ENCODE peak calls at places on chromosomes 7 and 10, in six cellular contexts. One of them, this sample, is unnamed.

GRCh38 chr10:23581906-23582305 is 143.0 kb downstream of the OTUD1 start:
- DNase-seq in PC-9: no peak
- DNase-seq in astrocyte: no peak
- DNase-seq in BE2C: no peak
- DNase-seq in astrocyte of the spinal cord: no peak
- DNase-seq in adrenal gland: no peak
- DNase-seq in this sample: no peak

GRCh38 chr10:114151486-114151885 is 22.5 kb downstream of the CCDC186 start:
- DNase-seq in BE2C: no peak
- DNase-seq in astrocyte of the spinal cord: peak
- DNase-seq in adrenal gland: no peak
- DNase-seq in astrocyte: peak
- DNase-seq in PC-9: peak
- DNase-seq in this sample: no peak

GRCh38 chr10:13218878-13219277 is 15.3 kb downstream of the UCMA start:
- DNase-seq in BE2C: no peak
- DNase-seq in PC-9: no peak
- DNase-seq in astrocyte of the spinal cord: no peak
- DNase-seq in astrocyte: no peak
- DNase-seq in adrenal gland: no peak
- DNase-seq in this sample: no peak

GRCh38 chr7:99372275-99373085 is 2.0 kb upstream of the ARPC1B start:
- DNase-seq in astrocyte: no peak
- DNase-seq in PC-9: peak
- DNase-seq in BE2C: no peak
- DNase-seq in adrenal gland: no peak
- DNase-seq in astrocyte of the spinal cord: no peak
- DNase-seq in this sample: no peak

GRCh38 chr10:71234017-71234894 is 21.9 kb downstream of the UNC5B start:
- DNase-seq in adrenal gland: no peak
- DNase-seq in BE2C: peak
- DNase-seq in astrocyte: no peak
- DNase-seq in astrocyte of the spinal cord: no peak
- DNase-seq in PC-9: no peak
- DNase-seq in this sample: no peak

GRCh38 chr7:32588657-32589056 is 93.4 kb downstream of the AVL9 start:
- DNase-seq in PC-9: no peak
- DNase-seq in astrocyte of the spinal cord: peak
- DNase-seq in astrocyte: peak
- DNase-seq in adrenal gland: no peak
- DNase-seq in BE2C: no peak
- DNase-seq in this sample: no peak

GRCh38 chr10:125661942-125662515 is 20.9 kb downstream of the TEX36 start:
- DNase-seq in adrenal gland: no peak
- DNase-seq in astrocyte of the spinal cord: peak
- DNase-seq in PC-9: peak
- DNase-seq in BE2C: no peak
- DNase-seq in astrocyte: peak
- DNase-seq in this sample: no peak

GRCh38 chr7:87448427-87448826 is 27.1 kb downstream of the ABCB4 start:
- DNase-seq in astrocyte: no peak
- DNase-seq in adrenal gland: no peak
- DNase-seq in BE2C: peak
- DNase-seq in astrocyte of the spinal cord: no peak
- DNase-seq in PC-9: no peak
- DNase-seq in this sample: no peak

GRCh38 chr7:74092964-74093339 is 9.3 kb downstream of the LIMK1 start:
- DNase-seq in astrocyte of the spinal cord: peak
- DNase-seq in BE2C: peak
- DNase-seq in PC-9: no peak
- DNase-seq in adrenal gland: no peak
- DNase-seq in astrocyte: no peak
- DNase-seq in this sample: no peak

GRCh38 chr10:61284222-61284890 is 168.8 kb downstream of the TMEM26 start:
- DNase-seq in adrenal gland: peak
- DNase-seq in astrocyte: peak
- DNase-seq in BE2C: no peak
- DNase-seq in astrocyte of the spinal cord: peak
- DNase-seq in PC-9: peak
- DNase-seq in this sample: no peak

GRCh38 chr7:157949711-157950110 is 612.9 kb downstream of the DNAJB6 start:
- DNase-seq in astrocyte of the spinal cord: peak
- DNase-seq in astrocyte: peak
- DNase-seq in BE2C: no peak
- DNase-seq in PC-9: no peak
- DNase-seq in adrenal gland: no peak
- DNase-seq in this sample: no peak

GRCh38 chr10:88707429-88708110 is 1.5 kb downstream of the LIPK start:
- DNase-seq in BE2C: no peak
- DNase-seq in astrocyte: peak
- DNase-seq in adrenal gland: no peak
- DNase-seq in astrocyte of the spinal cord: peak
- DNase-seq in PC-9: peak
- DNase-seq in this sample: no peak

GRCh38 chr10:118264252-118264651 is 77.9 kb downstream of the FAM204A start:
- DNase-seq in astrocyte: no peak
- DNase-seq in astrocyte of the spinal cord: no peak
- DNase-seq in PC-9: no peak
- DNase-seq in adrenal gland: no peak
- DNase-seq in BE2C: no peak
- DNase-seq in this sample: no peak

GRCh38 chr7:134477954-134478353 is 19.1 kb upstream of the AKR1B1 start:
- DNase-seq in adrenal gland: no peak
- DNase-seq in BE2C: no peak
- DNase-seq in astrocyte of the spinal cord: no peak
- DNase-seq in PC-9: no peak
- DNase-seq in astrocyte: peak
- DNase-seq in this sample: no peak

GRCh38 chr7:134481167-134481566 is 22.3 kb upstream of the AKR1B1 start:
- DNase-seq in astrocyte: no peak
- DNase-seq in PC-9: no peak
- DNase-seq in astrocyte of the spinal cord: no peak
- DNase-seq in BE2C: no peak
- DNase-seq in adrenal gland: no peak
- DNase-seq in this sample: no peak

GRCh38 chr7:134480202-134480601 is 21.3 kb upstream of the AKR1B1 start:
- DNase-seq in PC-9: no peak
- DNase-seq in astrocyte: no peak
- DNase-seq in adrenal gland: no peak
- DNase-seq in astrocyte of the spinal cord: no peak
- DNase-seq in BE2C: no peak
- DNase-seq in this sample: no peak

GRCh38 chr7:134480730-134481129 is 21.8 kb upstream of the AKR1B1 start:
- DNase-seq in adrenal gland: peak
- DNase-seq in BE2C: no peak
- DNase-seq in astrocyte: peak
- DNase-seq in astrocyte of the spinal cord: peak
- DNase-seq in PC-9: peak
- DNase-seq in this sample: no peak

DNA sequence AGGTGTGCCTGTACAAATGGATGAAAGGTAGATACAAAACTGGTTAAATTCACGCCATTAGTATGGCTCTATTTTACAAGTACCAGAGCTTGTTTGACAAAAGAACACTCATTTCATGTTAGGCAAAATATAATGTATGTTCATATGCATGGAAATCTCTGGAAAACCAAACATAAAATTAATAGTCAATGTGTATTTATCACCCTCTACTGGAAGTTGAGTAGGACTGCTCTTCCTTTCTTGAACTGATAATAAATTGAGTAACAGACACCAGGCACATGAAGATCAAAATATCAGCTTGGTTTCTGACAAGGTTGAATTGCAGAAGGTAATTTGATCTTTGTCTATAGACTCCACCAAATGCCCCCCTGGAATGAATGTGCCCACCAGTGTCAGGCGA is 19.8 kb upstream of the AKR1B1 start:
- DNase-seq in astrocyte of the spinal cord: no peak
- DNase-seq in PC-9: no peak
- DNase-seq in adrenal gland: no peak
- DNase-seq in astrocyte: no peak
- DNase-seq in BE2C: no peak
- DNase-seq in this sample: no peak
- TF ChIP-seq CTCF in astrocyte of the spinal cord: peak
- TF ChIP-seq CTCF in PC-9: peak
- TF ChIP-seq CTCF in adrenal gland: no peak
- TF ChIP-seq CTCF in astrocyte: peak
- TF ChIP-seq CTCF in BE2C: no peak
- TF ChIP-seq CTCF in this sample: no peak

DNA sequence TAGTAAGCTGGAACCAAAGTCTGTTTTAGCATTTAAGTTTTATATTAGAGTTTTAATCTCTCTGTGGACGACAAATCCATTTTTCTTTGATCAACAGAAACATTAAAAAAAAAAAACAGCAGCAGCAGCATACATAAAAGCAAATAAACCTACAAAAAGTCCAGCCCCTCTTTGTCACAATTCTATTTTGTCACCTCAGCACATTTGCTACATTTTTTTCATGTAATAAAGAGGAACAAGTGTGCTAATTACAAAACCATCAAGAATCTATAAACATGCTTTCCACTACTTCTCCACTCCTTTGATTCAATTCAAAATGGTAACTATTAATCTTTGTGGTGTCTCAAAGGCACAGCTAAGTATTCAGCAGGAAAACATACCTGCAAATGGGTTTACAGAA is 259.8 kb upstream of the GNAI1 start:
- DNase-seq in BE2C: no peak
- DNase-seq in astrocyte: no peak
- DNase-seq in astrocyte of the spinal cord: no peak
- DNase-seq in PC-9: no peak
- DNase-seq in adrenal gland: no peak
- DNase-seq in this sample: no peak
- TF ChIP-seq CTCF in BE2C: no peak
- TF ChIP-seq CTCF in astrocyte: no peak
- TF ChIP-seq CTCF in astrocyte of the spinal cord: no peak
- TF ChIP-seq CTCF in PC-9: no peak
- TF ChIP-seq CTCF in adrenal gland: no peak
- TF ChIP-seq CTCF in this sample: no peak

GRCh38 chr7:6430271-6430940 is 17.3 kb downstream of the DAGLB start:
- DNase-seq in adrenal gland: no peak
- DNase-seq in BE2C: peak
- DNase-seq in astrocyte: peak
- DNase-seq in astrocyte of the spinal cord: peak
- DNase-seq in PC-9: no peak
- DNase-seq in this sample: no peak
- TF ChIP-seq CTCF in adrenal gland: no peak
- TF ChIP-seq CTCF in BE2C: peak
- TF ChIP-seq CTCF in astrocyte: peak
- TF ChIP-seq CTCF in astrocyte of the spinal cord: peak
- TF ChIP-seq CTCF in PC-9: peak
- TF ChIP-seq CTCF in this sample: no peak

GRCh38 chr7:90749774-90750173 is 153.7 kb downstream of the CDK14 start:
- DNase-seq in BE2C: no peak
- DNase-seq in PC-9: no peak
- DNase-seq in astrocyte of the spinal cord: no peak
- DNase-seq in adrenal gland: no peak
- DNase-seq in astrocyte: no peak
- DNase-seq in this sample: no peak
- TF ChIP-seq CTCF in BE2C: no peak
- TF ChIP-seq CTCF in PC-9: no peak
- TF ChIP-seq CTCF in astrocyte of the spinal cord: peak
- TF ChIP-seq CTCF in adrenal gland: no peak
- TF ChIP-seq CTCF in astrocyte: no peak
- TF ChIP-seq CTCF in this sample: no peak

GRCh38 chr7:151607464-151607867 is 87.8 kb upstream of the RHEB start:
- DNase-seq in adrenal gland: no peak
- DNase-seq in astrocyte: peak
- DNase-seq in PC-9: peak
- DNase-seq in astrocyte of the spinal cord: no peak
- DNase-seq in BE2C: no peak
- DNase-seq in this sample: no peak

GRCh38 chr7:151611041-151611440 is 91.3 kb upstream of the RHEB start:
- DNase-seq in astrocyte of the spinal cord: no peak
- DNase-seq in adrenal gland: no peak
- DNase-seq in astrocyte: no peak
- DNase-seq in PC-9: no peak
- DNase-seq in BE2C: no peak
- DNase-seq in this sample: no peak

GRCh38 chr7:151611878-151612277 is 92.2 kb upstream of the RHEB start:
- DNase-seq in astrocyte of the spinal cord: no peak
- DNase-seq in astrocyte: no peak
- DNase-seq in adrenal gland: no peak
- DNase-seq in PC-9: no peak
- DNase-seq in BE2C: no peak
- DNase-seq in this sample: no peak

GRCh38 chr7:151603951-151604350 is 84.3 kb upstream of the RHEB start:
- DNase-seq in astrocyte: no peak
- DNase-seq in adrenal gland: no peak
- DNase-seq in astrocyte of the spinal cord: no peak
- DNase-seq in PC-9: no peak
- DNase-seq in BE2C: no peak
- DNase-seq in this sample: no peak

DNA sequence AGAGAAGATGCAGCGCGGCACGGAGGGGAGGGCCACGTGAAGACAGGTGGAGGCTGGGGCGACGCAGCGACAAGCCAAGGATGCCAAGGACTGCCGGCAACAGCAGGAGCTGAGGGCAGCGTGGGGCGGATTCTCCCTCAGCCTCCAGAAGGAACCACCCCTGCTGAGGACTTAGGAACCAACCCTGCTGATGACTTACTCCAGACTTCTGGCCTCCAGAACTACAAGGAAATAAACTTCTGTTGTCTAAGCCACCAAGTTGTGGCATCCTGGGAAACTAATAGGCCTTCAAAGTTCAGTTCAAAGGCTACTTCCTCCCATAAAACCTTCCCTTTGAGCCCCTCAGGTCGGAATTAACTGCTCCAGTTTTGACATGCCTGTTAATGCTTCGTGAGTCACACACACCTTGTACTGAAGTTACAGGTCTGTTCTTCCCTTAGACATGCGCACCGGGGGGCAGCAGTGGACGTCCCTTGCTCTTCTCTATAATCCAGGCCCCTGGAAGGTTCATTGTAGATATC is 88.4 kb upstream of the RHEB start:
- DNase-seq in astrocyte: no peak
- DNase-seq in adrenal gland: no peak
- DNase-seq in BE2C: peak
- DNase-seq in astrocyte of the spinal cord: no peak
- DNase-seq in PC-9: peak
- DNase-seq in this sample: no peak
- TF ChIP-seq CTCF in astrocyte: no peak
- TF ChIP-seq CTCF in adrenal gland: no peak
- TF ChIP-seq CTCF in BE2C: peak
- TF ChIP-seq CTCF in astrocyte of the spinal cord: peak
- TF ChIP-seq CTCF in PC-9: no peak
- TF ChIP-seq CTCF in this sample: no peak

DNA sequence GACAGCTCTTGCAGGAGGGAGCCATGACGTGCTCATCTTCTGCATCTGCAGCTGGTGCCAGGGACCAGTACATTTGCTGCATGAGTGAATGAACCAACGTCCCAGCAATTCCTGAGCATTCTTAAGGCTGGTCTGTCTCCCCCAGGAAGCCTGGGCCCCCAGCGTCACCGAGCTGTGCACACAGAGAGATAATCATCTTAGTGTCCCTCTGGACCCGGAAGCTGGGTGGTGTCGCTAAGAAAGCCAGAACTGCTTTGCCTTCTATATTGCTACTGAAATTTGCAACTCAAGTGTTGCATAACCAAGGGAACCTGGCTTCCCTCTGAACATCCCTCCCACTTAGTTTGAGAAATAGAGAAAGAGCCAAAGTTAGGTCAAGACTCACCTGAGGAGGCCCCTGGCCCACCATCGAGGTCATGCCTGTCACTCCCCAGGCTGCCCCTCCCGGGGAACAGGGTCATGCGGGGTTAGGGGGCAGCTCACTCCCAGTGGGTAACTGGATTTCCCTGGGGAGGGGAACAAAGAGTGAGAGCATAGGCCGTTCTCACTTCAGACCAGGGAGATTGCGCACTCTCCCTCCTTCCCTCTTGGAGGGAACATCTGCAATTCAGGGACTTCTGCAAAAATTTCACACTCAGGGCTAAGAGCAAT is 221.6 kb downstream of the ARHGAP12 start:
- DNase-seq in PC-9: no peak
- DNase-seq in astrocyte: no peak
- DNase-seq in adrenal gland: no peak
- DNase-seq in astrocyte of the spinal cord: no peak
- DNase-seq in BE2C: no peak
- DNase-seq in this sample: no peak
- TF ChIP-seq CTCF in PC-9: no peak
- TF ChIP-seq CTCF in astrocyte: no peak
- TF ChIP-seq CTCF in adrenal gland: no peak
- TF ChIP-seq CTCF in astrocyte of the spinal cord: no peak
- TF ChIP-seq CTCF in BE2C: no peak
- TF ChIP-seq CTCF in this sample: no peak

This sample was measured in activated B cell treated with CpG ODN at 0.5 μM for 24 hours.